ENCODE peak calls at places on chromosomes 2 and 18, in five cellular contexts. L is activated T-cell treated with anti-CD3 and anti-CD28 coated beads, Interleukin-2, amount 50 U/mL, for 24 hours; X is SHP77; G is nephron progenitor cell; N is hypothalamus. F is an unnamed sample.
A peak's percentile ranks its signal among the peaks of the same experiment; 100 is the strongest.

GRCh38 chr2:118345465-118345864 is 257.2 kb downstream of the INSIG2 start:
- DNase-seq in L (no peak), X (no peak), G (no peak), N (no peak), F (no peak)

GRCh38 chr18:10518595-10519273 is 7.1 kb upstream of the NAPG start:
- DNase-seq in L (no peak), X (peak; percentile 61), G (peak; percentile 29), N (peak; percentile 28), F (no peak)

GRCh38 chr18:7844418-7844817 is 277.3 kb downstream of the PTPRM start:
- DNase-seq in L (no peak), X (no peak), G (no peak), N (no peak), F (no peak)

GRCh38 chr2:191222507-191222906 is 22.7 kb upstream of the MYO1B start:
- DNase-seq in L (no peak), X (no peak), G (no peak), N (no peak), F (no peak)

GRCh38 chr2:70646429-70646828 is 92.8 kb upstream of the TGFA start:
- DNase-seq in L (no peak), X (no peak), G (no peak), N (no peak), F (no peak)

GRCh38 chr2:122875091-122875651 is 1119.7 kb downstream of the TSN start:
- DNase-seq in L (no peak), X (no peak), G (no peak), N (no peak), F (no peak)

GRCh38 chr2:138708682-138709241 is 71.4 kb downstream of the NXPH2 start:
- DNase-seq in L (no peak), X (no peak), G (no peak), N (no peak), F (no peak)

GRCh38 chr2:132776271-132776670 is 106.3 kb upstream of the LYPD1 start:
- DNase-seq in L (no peak), X (no peak), G (no peak), N (no peak), F (no peak)

GRCh38 chr2:45248214-45248613 is 239.0 kb upstream of the SIX2 start:
- DNase-seq in L (no peak), X (no peak), G (no peak), N (no peak), F (no peak)

GRCh38 chr2:73268368-73268830 is 15.9 kb downstream of the FBXO41 start:
- DNase-seq in L (no peak), X (no peak), G (no peak), N (no peak), F (no peak)

GRCh38 chr2:191933307-191934105 is 86.6 kb upstream of the CAVIN2 start:
- DNase-seq in L (no peak), X (no peak), G (no peak), N (no peak), F (no peak)

GRCh38 chr2:233152541-233152940 is 92.4 kb downstream of the INPP5D start:
- DNase-seq in L (no peak), X (no peak), G (no peak), N (no peak), F (no peak)

GRCh38 chr2:111022630-111023029 is 98.1 kb upstream of the BCL2L11 start:
- DNase-seq in L (no peak), X (no peak), G (no peak), N (no peak), F (no peak)

GRCh38 chr2:150732064-150732463 is 244.6 kb upstream of the RND3 start:
- DNase-seq in L (no peak), X (no peak), G (no peak), N (no peak), F (no peak)

GRCh38 chr18:24868760-24869237 is 408.4 kb downstream of the HRH4 start:
- DNase-seq in L (no peak), X (no peak), G (no peak), N (no peak), F (no peak)

GRCh38 chr2:102027036-102027702 is 35.4 kb downstream of the IL1R2 start:
- DNase-seq in L (no peak), X (no peak), G (no peak), N (no peak), F (no peak)

GRCh38 chr2:210421916-210422315 is 54.6 kb downstream of the LANCL1 start:
- DNase-seq in L (no peak), X (no peak), G (no peak), N (no peak), F (no peak)

GRCh38 chr2:184031402-184032147 is 566.8 kb upstream of the ZNF804A start:
- DNase-seq in L (no peak), X (no peak), G (no peak), N (no peak), F (no peak)

GRCh38 chr2:233819884-233820765 is 34.2 kb downstream of the HJURP start:
- DNase-seq in L (no peak), X (no peak), G (no peak), N (no peak), F (peak; percentile 22)

GRCh38 chr2:86068098-86069047 is 37.3 kb downstream of the POLR1A start:
- DNase-seq in L (peak; percentile 54), X (peak; percentile 78), G (no peak), N (no peak), F (peak; percentile 61)